ENCODE peak calls at places on chromosomes 12 and 14, in nine cellular contexts. W, Y, M, J, S, D, O, H and V are unnamed samples.

GRCh38 chr14:21734457-21735074 is 60.9 kb upstream of the OR4E1 start:
- DNase-seq in D (peak), J (peak), W (no peak), O (no peak), Y (peak), H (no peak), S (peak), M (peak), V (no peak)

GRCh38 chr14:101835166-101835557 is 73.7 kb downstream of the PPP2R5C start:
- DNase-seq in D (no peak), Y (no peak), O (no peak), W (no peak), J (no peak), S (no peak), H (no peak), M (no peak), V (no peak)

GRCh38 chr12:45713108-45713507 is 16.4 kb upstream of the ARID2 start:
- DNase-seq in Y (no peak), M (no peak), J (peak), D (no peak), H (no peak), W (no peak), O (no peak), S (no peak), V (no peak)

GRCh38 chr14:53156238-53156637 is 3.1 kb upstream of the DDHD1 start:
- DNase-seq in D (no peak), W (no peak), H (no peak), J (no peak), S (peak), O (no peak), Y (no peak), M (no peak), V (no peak)

GRCh38 chr14:54108481-54109471 is 152.2 kb upstream of the BMP4 start:
- DNase-seq in M (peak), W (no peak), D (peak), H (no peak), J (peak), S (no peak), Y (peak), O (no peak), V (no peak)

GRCh38 chr14:79514700-79515099 is 696.6 kb downstream of the DIO2 start:
- DNase-seq in S (no peak), Y (no peak), O (no peak), H (no peak), M (no peak), D (peak), W (no peak), J (peak), V (no peak)

GRCh38 chr14:86055512-86055911 is 525.6 kb downstream of the FLRT2 start:
- DNase-seq in W (no peak), Y (no peak), J (peak), H (no peak), D (no peak), S (peak), M (no peak), O (no peak), V (no peak)

GRCh38 chr14:30915596-30915995 is 41.2 kb downstream of the COCH start:
- DNase-seq in S (no peak), O (no peak), W (no peak), M (no peak), Y (no peak), J (no peak), H (no peak), D (no peak), V (no peak)

GRCh38 chr14:68225321-68225720 is 405.7 kb downstream of the RAD51B start:
- DNase-seq in H (no peak), M (no peak), W (no peak), S (no peak), J (no peak), D (no peak), Y (no peak), O (no peak), V (no peak)

GRCh38 chr12:109727746-109728726 is 14.4 kb downstream of the FAM222A start:
- DNase-seq in Y (no peak), W (no peak), M (no peak), J (no peak), O (no peak), D (no peak), H (no peak), S (no peak), V (no peak)

GRCh38 chr12:32305163-32305562 is 94.2 kb upstream of the FGD4 start:
- DNase-seq in D (no peak), S (no peak), Y (peak), H (no peak), M (peak), O (no peak), W (no peak), J (peak), V (no peak)

GRCh38 chr12:15599266-15600037 is 189.7 kb downstream of the EPS8 start:
- DNase-seq in J (peak), M (no peak), H (no peak), Y (no peak), S (no peak), D (peak), O (no peak), W (no peak), V (no peak)

GRCh38 chr12:49537709-49538601 is 875 bp upstream of the KCNH3 start:
- DNase-seq in J (no peak), W (peak), S (peak), Y (no peak), M (no peak), D (no peak), H (no peak), O (no peak), V (no peak)

GRCh38 chr12:89179983-89180382 is 172.3 kb downstream of the DUSP6 start:
- DNase-seq in O (no peak), W (no peak), D (peak), M (no peak), Y (no peak), H (no peak), S (no peak), J (peak), V (no peak)

GRCh38 chr12:25840678-25841077 is 117.8 kb upstream of the RASSF8 start:
- DNase-seq in Y (no peak), H (no peak), O (no peak), S (no peak), D (peak), W (no peak), J (peak), M (no peak), V (no peak)

GRCh38 chr14:35533357-35534129 is 421 bp upstream of the INSM2 start:
- DNase-seq in M (no peak), S (peak), J (peak), O (no peak), W (peak), D (peak), H (peak), Y (peak), V (no peak)

GRCh38 chr14:78359581-78359980 is 189.4 kb downstream of the NRXN3 start:
- DNase-seq in J (no peak), S (no peak), M (no peak), O (no peak), W (no peak), H (no peak), D (no peak), Y (no peak), V (no peak)

GRCh38 chr14:52315355-52315718 is 1.2 kb downstream of the PTGER2 start:
- DNase-seq in Y (no peak), J (peak), M (no peak), W (no peak), O (no peak), D (no peak), H (no peak), S (no peak), V (peak)

GRCh38 chr12:63276537-63277365 is 125.8 kb upstream of the AVPR1A start:
- DNase-seq in M (peak), S (peak), J (peak), H (no peak), W (no peak), O (no peak), D (no peak), Y (peak), V (no peak)

GRCh38 chr12:37672655-37673260 is 643.8 kb upstream of the ALG10B start:
- DNase-seq in J (peak), S (no peak), O (no peak), W (no peak), D (no peak), M (no peak), H (no peak), Y (no peak), V (no peak)

GRCh38 chr12:130433834-130434233 is 96.1 kb downstream of the PIWIL1 start:
- DNase-seq in S (no peak), H (no peak), D (no peak), J (no peak), M (no peak), Y (no peak), O (no peak), W (no peak), V (no peak)

GRCh38 chr12:53770281-53770680 is 18.5 kb upstream of the CISTR start:
- DNase-seq in J (peak), W (no peak), M (peak), Y (no peak), O (no peak), H (no peak), S (no peak), D (peak), V (no peak)

GRCh38 chr12:2578772-2579171 is 216.0 kb upstream of the FKBP4 start:
- DNase-seq in W (no peak), O (no peak), Y (no peak), M (no peak), H (no peak), D (no peak), J (no peak), S (no peak), V (no peak)

GRCh38 chr12:122203968-122204828 is 689 bp downstream of the B3GNT4 start:
- DNase-seq in W (no peak), Y (no peak), S (no peak), J (no peak), D (no peak), O (no peak), M (no peak), H (no peak), V (no peak)

GRCh38 chr14:39957290-39957689 is 525.1 kb upstream of the FBXO33 start:
- DNase-seq in O (no peak), Y (peak), M (no peak), W (no peak), H (no peak), D (no peak), J (no peak), S (no peak), V (no peak)

GRCh38 chr12:103783744-103784664 is 57.0 kb downstream of the NT5DC3 start:
- DNase-seq in D (no peak), H (no peak), S (no peak), W (no peak), O (no peak), J (no peak), Y (no peak), M (no peak), V (no peak)

GRCh38 chr14:21521526-21521925 is 4.6 kb downstream of the SALL2 start:
- DNase-seq in D (no peak), W (no peak), M (no peak), Y (no peak), J (peak), H (no peak), S (no peak), O (no peak), V (no peak)

GRCh38 chr12:9049520-9050133 is 60.3 kb downstream of the KLRG1 start:
- DNase-seq in O (no peak), S (no peak), H (no peak), J (peak), M (peak), W (no peak), D (peak), Y (peak), V (no peak)

GRCh38 chr12:31234053-31234835 is 91.7 kb downstream of the SINHCAF start:
- DNase-seq in S (peak), H (no peak), J (no peak), M (no peak), O (no peak), Y (no peak), W (no peak), D (no peak), V (no peak)

GRCh38 chr12:128745772-128746689 is 77.7 kb downstream of the SLC15A4 start:
- DNase-seq in J (no peak), O (no peak), W (no peak), M (no peak), D (no peak), Y (no peak), H (no peak), S (no peak), V (no peak)

GRCh38 chr12:55728932-55729591 is at the start of gene CD63:
- DNase-seq in S (peak), O (peak), W (peak), M (no peak), J (peak), Y (peak), H (peak), D (no peak), V (peak)

GRCh38 chr12:95371571-95371970 is 102.4 kb upstream of the METAP2 start:
- DNase-seq in M (no peak), J (no peak), H (no peak), D (no peak), Y (no peak), W (no peak), O (no peak), S (no peak), V (no peak)

GRCh38 chr14:68604361-68604730 is 188.5 kb downstream of the ZFP36L1 start:
- DNase-seq in S (no peak), W (no peak), D (no peak), H (no peak), J (no peak), M (no peak), O (no peak), Y (no peak), V (no peak)

GRCh38 chr14:35405304-35405996 is 901 bp upstream of the NFKBIA start:
- DNase-seq in M (no peak), O (no peak), S (no peak), J (peak), H (no peak), D (no peak), Y (peak), W (no peak), V (no peak)

GRCh38 chr12:58976146-58976545 is 55.8 kb upstream of the LRIG3 start:
- DNase-seq in J (no peak), O (no peak), D (peak), M (no peak), W (no peak), H (no peak), S (no peak), Y (no peak), V (no peak)

GRCh38 chr12:22935501-22935900 is 310.5 kb downstream of the ETNK1 start:
- DNase-seq in D (no peak), S (no peak), W (no peak), J (no peak), H (peak), O (no peak), Y (no peak), M (no peak), V (no peak)

GRCh38 chr14:106308839-106309389 is 782.5 kb downstream of the TMEM121 start:
- DNase-seq in O (peak), Y (peak), M (no peak), W (peak), D (no peak), H (no peak), J (no peak), S (peak), V (peak)

GRCh38 chr14:21614245-21614644 is 20.5 kb downstream of the OR10G2 start:
- DNase-seq in M (no peak), J (no peak), W (no peak), D (no peak), Y (no peak), O (no peak), S (no peak), H (no peak), V (no peak)

GRCh38 chr12:7937867-7938506 is 2.0 kb upstream of the SLC2A3 start:
- DNase-seq in D (no peak), H (no peak), Y (peak), W (no peak), S (no peak), J (no peak), O (no peak), M (no peak), V (no peak)